ENCODE peak calls at places on chromosomes 16 and 17, in nine cellular contexts. D is Right ventricle myocardium superior; K is NCI-H774; M is GM04503; G is T follicular helper cell; Q is osteocyte; Y is fibroblast of pulmonary artery; X is stimulated activated effector memory CD8-positive, alpha-beta T cell treated with anti-CD3 and anti-CD28 coated beads, Interleukin-12 subunit alpha, Interleukin-12 subunit beta, amount 100 ng/mL, for 72 hours; F is GM12891. Z is an unnamed sample.

GRCh38 chr17:28474035-28474640 is 694 bp downstream of the SLC13A2 start:
- DNase-seq in D (no peak), K (no peak), M (no peak), G (no peak), Q (no peak), Y (no peak), X (no peak), F (no peak), Z (no peak)

GRCh38 chr17:64423881-64424280 is 25.0 kb upstream of the MILR1 start:
- DNase-seq in D (no peak), K (no peak), M (no peak), G (no peak), Q (no peak), Y (no peak), X (no peak), F (no peak), Z (no peak)

GRCh38 chr17:48470388-48471034 is 40.5 kb upstream of the SKAP1 start:
- DNase-seq in D (no peak), K (no peak), M (peak; percentile 24), G (no peak), Q (no peak), Y (peak; percentile 36), X (no peak), F (no peak), Z (no peak)

GRCh38 chr17:41678907-41679739 is 9.6 kb upstream of the EIF1 start:
- DNase-seq in D (no peak), K (no peak), M (no peak), G (no peak), Q (no peak), Y (peak; percentile 60), X (peak; percentile 83), F (no peak), Z (no peak)

GRCh38 chr16:85145734-85146531 is 33.7 kb upstream of the CIBAR2 start:
- DNase-seq in D (no peak), K (no peak), M (no peak), G (no peak), Q (no peak), Y (no peak), X (no peak), F (no peak), Z (no peak)

GRCh38 chr16:59758848-59759247 is 1024.7 kb upstream of the GOT2 start:
- DNase-seq in D (no peak), K (no peak), M (no peak), G (no peak), Q (no peak), Y (no peak), X (no peak), F (no peak), Z (no peak)

GRCh38 chr16:66199189-66199588 is 167.3 kb upstream of the CDH5 start:
- DNase-seq in D (no peak), K (no peak), M (no peak), G (no peak), Q (peak; percentile 4), Y (peak; percentile 74), X (no peak), F (no peak), Z (no peak)

GRCh38 chr16:22327446-22327775 is 30.2 kb downstream of the POLR3E start:
- DNase-seq in D (no peak), K (no peak), M (no peak), G (no peak), Q (no peak), Y (no peak), X (no peak), F (no peak), Z (no peak)

GRCh38 chr17:3557768-3558583 is at the start of gene TRPV3:
- DNase-seq in D (peak; percentile 33), K (no peak), M (no peak), G (peak; percentile 57), Q (no peak), Y (no peak), X (peak; percentile 71), F (peak; percentile 82), Z (no peak)

GRCh38 chr17:13596241-13596941 is 5.3 kb downstream of the HS3ST3A1 start:
- DNase-seq in D (no peak), K (no peak), M (no peak), G (no peak), Q (no peak), Y (no peak), X (no peak), F (no peak), Z (no peak)

GRCh38 chr17:78110363-78111011 is 18.1 kb downstream of the TMC6 start:
- DNase-seq in D (no peak), K (no peak), M (no peak), G (no peak), Q (no peak), Y (no peak), X (no peak), F (no peak), Z (no peak)

GRCh38 chr17:42913527-42913926 is 12.9 kb downstream of the G6PC1 start:
- DNase-seq in D (no peak), K (no peak), M (no peak), G (no peak), Q (no peak), Y (no peak), X (no peak), F (no peak), Z (no peak)

GRCh38 chr16:81190667-81191066 is 47.8 kb upstream of the BCO1 start:
- DNase-seq in D (no peak), K (no peak), M (no peak), G (no peak), Q (no peak), Y (peak; percentile 53), X (no peak), F (no peak), Z (peak; percentile 52)

GRCh38 chr17:3712811-3713463 is 10.8 kb upstream of the HASPIN start:
- DNase-seq in D (no peak), K (no peak), M (no peak), G (no peak), Q (no peak), Y (no peak), X (peak; percentile 66), F (no peak), Z (no peak)

GRCh38 chr17:30939059-30939689 is 17.4 kb downstream of the ADAP2 start:
- DNase-seq in D (no peak), K (no peak), M (no peak), G (no peak), Q (no peak), Y (no peak), X (no peak), F (no peak), Z (no peak)

GRCh38 chr17:42031584-42031983 is 11.7 kb downstream of the NKIRAS2 start:
- DNase-seq in D (peak; percentile 60), K (no peak), M (no peak), G (no peak), Q (no peak), Y (no peak), X (no peak), F (no peak), Z (no peak)

Z was measured in brain microvascular endothelial cell.